ENCODE peak calls at places on chromosomes 6 and 20, in ten cellular contexts. V, L, B, P, Z, S, Y, K, G and H are unnamed samples.

GRCh38 chr6:75524322-75524972 is 30.8 kb upstream of the FILIP1 start:
- DNase-seq in Y (no peak), K (peak), Z (no peak), P (peak), B (no peak), V (peak), S (no peak), G (peak), L (peak), H (no peak)

GRCh38 chr6:123547216-123547978 is 89.4 kb downstream of the TRDN start:
- DNase-seq in V (no peak), G (no peak), Y (no peak), K (no peak), L (no peak), S (no peak), P (no peak), Z (no peak), B (no peak), H (no peak)

GRCh38 chr6:98929498-98930060 is 18.2 kb downstream of the FBXL4 start:
- DNase-seq in B (no peak), G (no peak), L (no peak), Z (no peak), V (peak), Y (no peak), P (no peak), K (no peak), S (no peak), H (no peak)

GRCh38 chr6:82691997-82692396 is 328.4 kb downstream of the TPBG start:
- DNase-seq in V (no peak), B (no peak), Z (no peak), K (no peak), G (no peak), L (no peak), S (no peak), Y (no peak), P (no peak), H (no peak)

GRCh38 chr6:133179483-133179882 is 61.7 kb upstream of the EYA4 start:
- DNase-seq in V (no peak), Y (no peak), K (no peak), S (no peak), B (no peak), P (no peak), L (no peak), Z (no peak), G (no peak), H (peak)

GRCh38 chr20:41029150-41029872 is 689 bp downstream of the TOP1 start:
- DNase-seq in P (peak), S (no peak), Y (no peak), K (no peak), Z (peak), B (peak), L (no peak), V (no peak), G (no peak), H (no peak)

GRCh38 chr6:26330835-26331808 is 33.9 kb upstream of the BTN3A2 start:
- DNase-seq in Z (peak), S (no peak), L (no peak), B (no peak), P (no peak), K (peak), G (peak), V (peak), Y (no peak), H (peak)

GRCh38 chr6:32843321-32843978 is 397 bp downstream of the PSMB8 start:
- DNase-seq in V (peak), S (no peak), G (no peak), B (no peak), L (no peak), P (peak), Z (no peak), Y (no peak), K (no peak), H (peak)

GRCh38 chr20:63056236-63057132 is 49.7 kb upstream of the BHLHE23 start:
- DNase-seq in G (no peak), Y (peak), P (no peak), B (peak), L (no peak), V (no peak), K (peak), S (peak), Z (peak), H (peak)

GRCh38 chr20:577167-577791 is 32.8 kb downstream of the TCF15 start:
- DNase-seq in L (no peak), V (no peak), P (no peak), B (no peak), Y (no peak), G (no peak), Z (no peak), S (no peak), K (peak), H (peak)

GRCh38 chr20:49989234-49990065 is 6.7 kb downstream of the SNAI1 start:
- DNase-seq in L (peak), V (peak), K (no peak), G (peak), Y (no peak), Z (no peak), S (no peak), P (no peak), B (no peak), H (no peak)

GRCh38 chr6:125950293-125950692 is 6.3 kb upstream of the HINT3 start:
- DNase-seq in S (no peak), P (no peak), Z (no peak), B (no peak), V (no peak), Y (no peak), L (no peak), K (peak), G (peak), H (no peak)

GRCh38 chr6:163536770-163537169 is 122.3 kb downstream of the QKI start:
- DNase-seq in B (no peak), S (no peak), Y (no peak), G (peak), Z (no peak), K (peak), P (no peak), L (no peak), V (no peak), H (no peak)

GRCh38 chr6:110996661-110997060 is 14.8 kb downstream of the RPF2 start:
- DNase-seq in Y (no peak), L (no peak), Z (no peak), B (no peak), P (no peak), S (no peak), V (no peak), G (no peak), K (no peak), H (no peak)

GRCh38 chr6:114611696-114612095 is 268.9 kb upstream of the HS3ST5 start:
- DNase-seq in B (no peak), K (peak), V (no peak), P (no peak), L (no peak), S (no peak), G (no peak), Y (no peak), Z (no peak), H (no peak)

GRCh38 chr6:158244373-158244772 is 67.9 kb upstream of the TULP4 start:
- DNase-seq in B (no peak), P (no peak), S (no peak), K (no peak), L (no peak), G (no peak), Z (no peak), Y (no peak), V (no peak), H (no peak)

GRCh38 chr6:70633870-70634269 is 33.8 kb upstream of the SMAP1 start:
- DNase-seq in G (no peak), L (no peak), S (no peak), B (no peak), V (no peak), Y (no peak), K (no peak), Z (no peak), P (no peak), H (no peak)

GRCh38 chr6:27237089-27237723 is 10.3 kb upstream of the PRSS16 start:
- DNase-seq in G (peak), K (peak), P (no peak), Y (peak), L (no peak), Z (no peak), B (no peak), V (peak), S (no peak), H (peak)

GRCh38 chr20:52684176-52684575 is 288.0 kb upstream of the TSHZ2 start:
- DNase-seq in G (no peak), Y (no peak), P (no peak), S (no peak), K (no peak), L (no peak), V (no peak), Z (no peak), B (no peak), H (no peak)

GRCh38 chr20:45962031-45962755 is 9.8 kb downstream of the ZNF335 start:
- DNase-seq in S (no peak), Y (no peak), L (no peak), P (no peak), K (no peak), B (no peak), Z (no peak), G (no peak), V (no peak), H (no peak)